ENCODE peak calls at places on chromosomes 11 and 22, in ten cellular contexts. B, O, S, K, W, F, T, V, U and I are unnamed samples.
A peak's percentile ranks its signal among the peaks of the same experiment; 100 is the strongest.

GRCh38 chr22:21755855-21756284 is 20.3 kb upstream of the YPEL1 start:
- DNase-seq in B (no peak), O (no peak), S (no peak), K (no peak), W (no peak), F (peak; percentile 57), T (no peak), V (no peak), U (no peak), I (no peak)

GRCh38 chr22:30372915-30373314 is 14.3 kb downstream of the RNF215 start:
- DNase-seq in B (no peak), O (no peak), S (no peak), K (no peak), W (no peak), F (no peak), T (no peak), V (no peak), U (no peak), I (no peak)

GRCh38 chr11:20477418-20478090 is 90.0 kb downstream of the PRMT3 start:
- DNase-seq in B (no peak), O (no peak), S (no peak), K (no peak), W (no peak), F (no peak), T (no peak), V (no peak), U (no peak), I (no peak)

GRCh38 chr11:107564877-107565218 is 687 bp downstream of the ALKBH8 start:
- DNase-seq in B (no peak), O (no peak), S (no peak), K (no peak), W (no peak), F (no peak), T (no peak), V (no peak), U (no peak), I (no peak)

GRCh38 chr22:36727110-36727509 is 23.6 kb upstream of the CACNG2 start:
- DNase-seq in B (no peak), O (no peak), S (no peak), K (no peak), W (no peak), F (no peak), T (no peak), V (no peak), U (no peak), I (no peak)

GRCh38 chr22:27982630-27983180 is 63.6 kb upstream of the PITPNB start:
- DNase-seq in B (no peak), O (peak; percentile 22), S (no peak), K (no peak), W (no peak), F (no peak), T (no peak), V (no peak), U (no peak), I (no peak)

GRCh38 chr22:24107668-24108067 is 73.6 kb upstream of the SUSD2 start:
- DNase-seq in B (peak; percentile 92), O (peak; percentile 61), S (no peak), K (peak; percentile 91), W (peak; percentile 92), F (no peak), T (peak; percentile 71), V (no peak), U (peak; percentile 94), I (peak; percentile 64)

GRCh38 chr11:36638586-36638985 is 40.5 kb upstream of the RAG2 start:
- DNase-seq in B (no peak), O (no peak), S (no peak), K (no peak), W (no peak), F (no peak), T (no peak), V (no peak), U (no peak), I (no peak)

GRCh38 chr11:16216831-16217230 is 139.5 kb downstream of the SOX6 start:
- DNase-seq in B (no peak), O (no peak), S (no peak), K (no peak), W (no peak), F (no peak), T (no peak), V (no peak), U (no peak), I (no peak)

DNA sequence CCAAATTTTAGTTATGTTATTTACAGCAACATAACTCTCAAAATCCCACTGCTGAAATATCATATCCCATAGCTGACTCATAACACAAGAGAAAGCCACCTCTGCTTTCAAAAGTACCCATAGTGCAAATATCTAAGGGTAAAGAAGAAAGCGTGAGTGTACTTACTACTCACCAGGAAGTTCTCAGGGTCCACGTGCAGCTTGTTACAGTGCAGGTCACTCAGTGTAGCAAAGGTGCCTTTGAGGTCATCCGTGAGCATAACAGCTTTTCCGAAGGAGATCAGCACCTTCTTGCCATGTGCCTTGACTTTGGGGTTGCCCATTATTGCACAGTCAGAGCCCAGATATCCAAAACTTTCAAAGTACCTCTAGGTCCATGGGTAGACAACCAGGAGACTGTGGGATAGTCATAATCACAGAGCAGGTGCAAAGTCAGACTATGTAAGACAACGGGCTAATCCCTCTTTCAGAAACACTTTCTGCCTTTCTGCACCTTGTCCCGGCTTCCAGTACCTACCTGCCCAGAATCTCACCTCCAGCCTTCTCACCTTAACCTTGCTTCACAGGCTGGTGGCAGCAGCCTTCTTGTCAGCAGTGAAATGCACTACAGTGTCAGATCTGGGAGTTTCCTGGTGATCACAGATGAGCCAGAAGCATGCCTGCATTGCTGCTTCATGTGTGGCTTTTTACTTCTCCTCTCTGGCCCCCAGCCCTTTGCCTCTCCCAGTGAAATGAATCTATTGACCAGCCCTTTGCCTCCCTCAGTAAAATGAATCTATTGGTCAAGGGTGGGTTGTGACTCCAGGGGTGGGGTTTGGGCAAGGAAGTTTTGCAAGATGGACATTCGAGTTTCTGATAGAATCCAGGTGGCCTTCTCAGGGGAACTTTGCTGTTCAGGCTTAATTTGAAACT is 6.5 kb downstream of the HBG1 start:
- DNase-seq in B (no peak), O (no peak), S (no peak), K (no peak), W (no peak), F (no peak), T (no peak), V (no peak), U (no peak), I (no peak)
- TF ChIP-seq POLR2A in B (no peak), O (no peak), S (no peak), K (no peak), W (no peak), F (no peak), T (no peak), V (no peak), U (no peak), I (no peak)

GRCh38 chr11:123193742-123194141 is 1.3 kb downstream of the CLMP start:
- DNase-seq in B (no peak), O (no peak), S (no peak), K (no peak), W (no peak), F (no peak), T (no peak), V (no peak), U (no peak), I (no peak)
- H3K4me1 ChIP-seq in B (peaks cover 9% of the 10 kb centered on the region), O (peaks cover 13% of the 10 kb centered on the region), S (peaks cover 21% of the 10 kb centered on the region), K (peaks cover 21% of the 10 kb centered on the region), W (peaks cover 11% of the 10 kb centered on the region), F (no peaks in the 10 kb centered on the region), T (no peaks in the 10 kb centered on the region), V (peaks cover 8% of the 10 kb centered on the region), U (no peaks in the 10 kb centered on the region), I (peaks cover 9% of the 10 kb centered on the region)

DNA sequence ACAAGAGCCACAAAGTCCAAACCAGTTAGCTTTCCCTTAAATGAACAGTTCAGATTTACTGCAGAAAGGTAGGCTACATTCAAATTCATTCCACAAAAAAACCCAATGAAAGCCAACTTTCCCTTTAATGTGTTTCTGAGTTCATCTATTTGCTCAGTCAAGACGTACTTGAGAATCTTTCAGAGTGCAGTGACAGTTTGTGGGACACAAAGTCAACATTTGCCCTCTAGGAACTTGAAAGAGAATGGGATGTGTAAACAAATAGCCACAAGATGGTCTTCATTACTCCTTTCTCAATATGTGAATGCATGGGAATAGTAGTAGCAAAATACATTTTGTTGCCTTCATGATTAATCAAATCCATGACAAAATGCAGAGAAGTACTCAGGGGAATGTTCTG is 15.8 kb downstream of the RTCB start:
- DNase-seq in B (no peak), O (no peak), S (no peak), K (no peak), W (no peak), F (no peak), T (no peak), V (no peak), U (no peak), I (no peak)
- H3K36me3 ChIP-seq in B (no peaks in the 10 kb centered on the region), O (peaks cover 86% of the 10 kb centered on the region), S (peaks cover 66% of the 10 kb centered on the region), K (peaks cover 99% of the 10 kb centered on the region), W (peaks cover 100% of the 10 kb centered on the region), F (peaks cover 32% of the 10 kb centered on the region), T (peaks cover 5% of the 10 kb centered on the region), V (peaks cover 100% of the 10 kb centered on the region), U (no peaks in the 10 kb centered on the region), I (peaks cover 100% of the 10 kb centered on the region)

GRCh38 chr11:61832758-61833157 is 4.7 kb downstream of the FADS2 start:
- DNase-seq in B (no peak), O (peak; percentile 62), S (no peak), K (no peak), W (peak; percentile 66), F (no peak), T (no peak), V (peak; percentile 40), U (no peak), I (no peak)

GRCh38 chr11:61833478-61833877 is 5.4 kb downstream of the FADS2 start:
- DNase-seq in B (no peak), O (no peak), S (no peak), K (no peak), W (peak; percentile 21), F (no peak), T (no peak), V (peak; percentile 62), U (no peak), I (no peak)

GRCh38 chr11:61835663-61836024 is 7.5 kb downstream of the FADS2 start:
- DNase-seq in B (no peak), O (no peak), S (no peak), K (no peak), W (peak; percentile 3), F (no peak), T (no peak), V (no peak), U (no peak), I (no peak)

GRCh38 chr11:61833926-61834277 is 5.8 kb downstream of the FADS2 start:
- DNase-seq in B (no peak), O (no peak), S (no peak), K (no peak), W (peak; percentile 18), F (no peak), T (no peak), V (no peak), U (no peak), I (no peak)

DNA sequence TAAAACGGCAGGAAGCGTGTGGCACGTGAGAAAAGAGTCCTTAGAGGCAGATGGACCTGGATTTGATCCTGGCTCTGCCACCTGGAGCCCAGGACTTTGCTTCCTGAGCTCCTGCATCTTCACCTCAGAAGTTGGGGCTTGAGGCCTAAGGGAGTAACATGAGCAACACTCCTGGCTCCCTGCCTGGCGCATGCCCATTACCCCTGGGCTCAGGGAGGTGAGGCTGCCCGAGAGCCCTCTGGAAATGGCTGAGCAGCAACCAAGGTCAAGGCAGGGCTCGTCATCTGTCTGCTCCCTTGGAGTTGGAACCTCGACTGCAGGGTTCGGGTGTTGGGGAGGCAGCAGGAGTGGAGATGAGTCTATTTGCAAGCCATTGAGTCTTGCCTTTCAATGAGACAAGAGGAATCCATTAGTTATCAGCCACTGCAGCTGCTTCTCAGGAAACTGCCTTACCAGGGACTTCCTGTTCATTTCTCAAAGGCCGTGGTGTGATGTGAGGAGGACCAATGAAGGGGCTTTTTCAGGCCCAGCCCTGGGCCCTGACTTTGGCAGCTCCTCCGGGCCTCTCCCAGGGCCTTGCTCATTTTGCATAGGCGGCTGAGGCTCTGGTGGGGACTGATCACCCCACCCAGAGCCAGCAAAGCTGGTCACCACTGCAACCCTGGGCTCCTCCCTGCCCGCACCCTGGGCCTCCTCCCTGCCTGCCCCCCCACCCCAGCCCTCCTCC is 6.3 kb downstream of the FADS2 start:
- DNase-seq in B (peak; percentile 60), O (no peak), S (no peak), K (no peak), W (peak; percentile 74), F (peak; percentile 87), T (no peak), V (peak; percentile 78), U (peak; percentile 60), I (peak; percentile 49)
- TF ChIP-seq POLR2A in B (no peak), O (no peak), S (peak; percentile 11), K (no peak), W (no peak), F (peak; percentile 76), T (no peak), V (no peak), U (no peak), I (no peak)